ENCODE peak calls at places on chromosomes 7 and 10, in six cellular contexts. F is hepatocyte, M is neural progenitor cell, D is PC-3, U is HCT116, H is GM23338. I is an unnamed sample.

GRCh38 chr10:66162560-66163143 is 763.2 kb upstream of the LRRTM3 start:
- DNase-seq in F (no peak), D (peak; percentile 81), U (no peak), M (no peak), H (no peak), I (no peak)

GRCh38 chr7:12519682-12520009 is 50.9 kb upstream of the SCIN start:
- DNase-seq in F (no peak), U (no peak), H (no peak), M (no peak), D (no peak), I (no peak)

GRCh38 chr7:155282671-155283070 is 15.0 kb upstream of the INSIG1 start:
- DNase-seq in M (no peak), H (no peak), F (no peak), D (no peak), U (no peak), I (no peak)

GRCh38 chr10:10796061-10796773 is 221.5 kb upstream of the CELF2 start:
- DNase-seq in M (no peak), F (peak; percentile 23), D (no peak), U (no peak), H (peak; percentile 6), I (no peak)

GRCh38 chr7:54991341-54991740 is 27.5 kb upstream of the EGFR start:
- DNase-seq in H (no peak), M (no peak), F (no peak), D (no peak), U (no peak), I (no peak)

GRCh38 chr10:79178070-79178576 is 109.4 kb downstream of the ZMIZ1 start:
- DNase-seq in D (no peak), F (no peak), H (no peak), M (no peak), U (no peak), I (no peak)

GRCh38 chr10:59212399-59212798 is 36.0 kb downstream of the PHYHIPL start:
- DNase-seq in M (no peak), F (no peak), U (no peak), D (no peak), H (no peak), I (no peak)

GRCh38 chr7:17038160-17038782 is 156.5 kb upstream of the AGR3 start:
- DNase-seq in U (no peak), F (no peak), D (no peak), M (no peak), H (no peak), I (no peak)

GRCh38 chr7:108723343-108723957 is 153.8 kb downstream of the DNAJB9 start:
- DNase-seq in F (no peak), U (no peak), D (no peak), M (peak; percentile 54), H (peak; percentile 22), I (peak; percentile 28)

GRCh38 chr7:21365866-21366624 is 61.8 kb upstream of the SP4 start:
- DNase-seq in H (no peak), F (peak; percentile 45), U (peak; percentile 1), D (peak; percentile 90), M (no peak), I (no peak)

GRCh38 chr7:89511900-89512299 is 642.4 kb upstream of the STEAP1 start:
- DNase-seq in F (no peak), D (no peak), U (no peak), M (no peak), H (no peak), I (no peak)

GRCh38 chr10:88288621-88289059 is 294.5 kb downstream of the RNLS start:
- DNase-seq in U (no peak), M (no peak), H (no peak), D (no peak), F (no peak), I (peak; percentile 5)

GRCh38 chr7:128020161-128020560 is 11.1 kb downstream of the LRRC4 start:
- DNase-seq in F (no peak), D (no peak), U (peak; percentile 31), M (peak; percentile 43), H (peak; percentile 93), I (peak; percentile 32)

GRCh38 chr7:101911011-101911799 is 93.8 kb downstream of the CUX1 start:
- DNase-seq in H (no peak), M (peak; percentile 48), D (no peak), F (peak; percentile 53), U (no peak), I (no peak)

GRCh38 chr10:125153693-125154490 is 6.5 kb downstream of the CTBP2 start:
- DNase-seq in M (no peak), H (no peak), U (no peak), D (peak; percentile 57), F (peak; percentile 38), I (no peak)

GRCh38 chr10:115432188-115432819 is 339.1 kb downstream of the ATRNL1 start:
- DNase-seq in F (peak; percentile 30), M (peak; percentile 43), D (peak; percentile 43), H (peak; percentile 41), U (peak; percentile 26), I (peak; percentile 12)

GRCh38 chr10:34743804-34744203 is 71.3 kb downstream of the PARD3 start:
- DNase-seq in D (no peak), H (no peak), U (no peak), M (no peak), F (no peak), I (peak; percentile 69)

GRCh38 chr10:76721891-76722505 is 915.6 kb downstream of the KCNMA1 start:
- DNase-seq in F (no peak), U (no peak), H (no peak), D (peak; percentile 78), M (no peak), I (no peak)

GRCh38 chr7:138924551-138925225 is 56.5 kb downstream of the KIAA1549 start:
- DNase-seq in D (no peak), U (no peak), F (no peak), M (peak; percentile 61), H (no peak), I (peak; percentile 58)

GRCh38 chr10:112741830-112742402 is 208.1 kb upstream of the TCF7L2 start:
- DNase-seq in H (no peak), M (no peak), F (peak; percentile 49), D (peak; percentile 72), U (peak; percentile 52), I (no peak)

DNA sequence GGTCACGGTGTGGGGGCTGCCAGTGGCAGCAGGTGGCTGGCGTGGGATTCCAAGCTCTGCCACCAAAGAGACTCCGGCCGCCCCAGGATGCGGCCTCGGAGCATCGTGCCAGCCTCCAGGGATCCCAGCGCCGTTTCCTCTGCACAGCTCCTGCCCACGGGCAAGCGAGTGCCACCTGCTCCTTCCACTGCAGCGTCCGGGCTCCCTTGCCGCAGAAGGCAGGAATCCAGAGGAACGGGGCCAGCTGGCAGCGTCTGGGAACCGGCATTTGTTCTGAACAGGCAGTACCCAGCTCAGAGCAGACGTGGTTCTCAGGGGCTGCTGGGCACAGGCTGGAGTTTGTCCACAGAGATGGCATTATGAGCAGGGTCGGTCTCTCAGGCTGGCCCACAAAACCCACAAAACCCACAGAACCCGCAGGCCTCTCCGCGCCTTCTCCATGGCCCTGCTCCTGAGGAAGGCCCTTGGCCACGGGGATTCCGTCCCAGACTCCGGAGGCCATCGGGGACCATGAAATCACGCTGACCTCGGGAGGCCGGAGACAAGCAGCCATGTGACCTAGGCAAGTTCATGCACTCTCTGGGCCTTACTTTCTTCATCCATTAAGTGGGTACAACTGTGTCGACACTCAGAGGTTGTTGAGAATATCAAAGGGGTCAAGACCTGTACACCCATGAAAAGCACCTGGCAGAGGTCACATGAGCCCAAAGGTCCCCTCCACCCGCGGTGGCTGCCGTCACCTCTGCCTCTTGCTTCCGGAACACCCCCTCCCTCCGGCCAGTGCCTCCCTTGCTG is 72.1 kb upstream of the TNRC18 start:
- DNase-seq in F (no peak), H (no peak), M (no peak), U (no peak), D (peak; percentile 47), I (no peak)
- TF ChIP-seq EZH2phosphoT487 in F (no peak), H (no peak), M (no peak), U (no peak), D (no peak), I (no peak)

DNA sequence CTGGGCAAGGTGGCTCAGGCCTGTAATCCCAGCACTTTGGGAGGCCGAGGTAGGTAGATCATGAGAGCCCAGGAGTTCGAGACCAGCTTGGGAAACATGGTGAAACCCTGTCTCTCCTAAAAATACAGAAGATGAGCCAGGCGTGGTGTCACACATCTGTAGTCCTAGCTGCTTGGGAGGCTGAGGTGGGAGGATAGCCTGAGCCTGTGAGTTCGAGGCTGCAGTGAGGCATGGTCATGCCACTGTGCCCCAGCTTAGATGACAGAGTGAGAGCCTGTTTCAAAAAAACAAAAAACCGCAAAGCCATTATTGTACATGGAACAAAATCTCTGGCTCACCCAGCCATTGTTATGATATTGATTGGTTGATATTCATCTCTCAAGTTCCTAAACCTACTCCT is 53.7 kb downstream of the KMT2E start:
- DNase-seq in D (no peak), H (no peak), F (no peak), U (no peak), M (no peak), I (no peak)
- TF ChIP-seq EZH2phosphoT487 in D (no peak), H (no peak), F (no peak), U (no peak), M (no peak), I (no peak)

GRCh38 chr10:12596055-12596576 is 246.8 kb downstream of the CAMK1D start:
- DNase-seq in D (no peak), F (no peak), H (no peak), U (no peak), M (no peak), I (no peak)

GRCh38 chr10:12597176-12597575 is 247.8 kb downstream of the CAMK1D start:
- DNase-seq in M (no peak), F (no peak), U (no peak), D (no peak), H (no peak), I (no peak)

GRCh38 chr10:12590682-12591642 is 241.6 kb downstream of the CAMK1D start:
- DNase-seq in M (no peak), U (no peak), F (no peak), H (no peak), D (no peak), I (no peak)

GRCh38 chr10:12592967-12593366 is 243.6 kb downstream of the CAMK1D start:
- DNase-seq in D (no peak), M (no peak), H (no peak), F (no peak), U (no peak), I (no peak)

DNA sequence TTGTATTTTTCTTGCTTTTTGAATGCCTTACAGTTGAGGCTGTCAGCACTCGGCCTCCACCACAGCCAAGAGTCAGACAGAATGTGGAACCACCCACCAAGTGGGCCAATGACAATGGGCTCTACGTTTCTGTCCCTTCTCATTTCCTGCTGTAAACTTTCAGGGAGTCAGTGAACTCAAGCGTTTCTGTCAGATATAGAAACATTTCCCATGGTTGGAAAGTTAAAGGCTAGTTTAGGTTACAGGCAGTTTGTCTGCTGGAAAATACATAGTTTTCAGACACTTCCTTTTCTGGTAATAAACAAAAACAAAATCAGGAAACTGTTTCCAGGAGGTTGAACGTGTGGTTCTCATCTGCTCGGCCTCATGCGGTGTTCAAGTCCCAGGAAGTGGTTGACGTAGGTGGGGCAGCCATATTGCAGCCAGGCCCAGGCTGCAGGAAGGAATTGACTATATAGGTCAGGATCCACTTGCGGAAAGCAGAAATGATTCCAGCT is 245.1 kb downstream of the CAMK1D start:
- DNase-seq in H (no peak), D (no peak), F (no peak), M (no peak), U (no peak), I (no peak)
- TF ChIP-seq EZH2phosphoT487 in H (no peak), D (no peak), F (no peak), M (no peak), U (no peak), I (no peak)

GRCh38 chr7:45192546-45193177 is 35.1 kb downstream of the RAMP3 start:
- DNase-seq in F (no peak), M (no peak), D (no peak), H (no peak), U (no peak), I (no peak)
- TF ChIP-seq EZH2phosphoT487 in F (no peak), M (no peak), D (no peak), H (no peak), U (no peak), I (no peak)

I was measured in SK-N-SH.